ENCODE peak calls at places on chromosomes 3 and 15, in six cellular contexts. F is upper lobe of right lung, S is endothelial cell, X is A549, I is HL-60, Q is kidney. C is an unnamed sample.

GRCh38 chr15:72375501-72375845 is 341 bp downstream of the HEXA start:
- DNase-seq in F (no peak), S (no peak), X (no peak), I (no peak), Q (peak), C (no peak)

GRCh38 chr3:27960133-27960532 is 238.0 kb upstream of the EOMES start:
- DNase-seq in F (no peak), S (no peak), X (no peak), I (no peak), Q (no peak), C (no peak)

GRCh38 chr3:130354430-130354829 is 9.0 kb downstream of the COL6A5 start:
- DNase-seq in F (no peak), S (no peak), X (no peak), I (peak), Q (no peak), C (no peak)

GRCh38 chr3:58628823-58629562 is 37.6 kb downstream of the FAM3D start:
- DNase-seq in F (no peak), S (no peak), X (no peak), I (no peak), Q (no peak), C (no peak)

GRCh38 chr3:186277268-186277909 is 84.6 kb downstream of the DGKG start:
- DNase-seq in F (no peak), S (peak), X (peak), I (no peak), Q (no peak), C (no peak)

GRCh38 chr3:188052229-188052965 is 101.6 kb upstream of the LPP start:
- DNase-seq in F (peak), S (peak), X (no peak), I (no peak), Q (peak), C (no peak)

GRCh38 chr15:91891788-91892187 is 38.3 kb downstream of the SLCO3A1 start:
- DNase-seq in F (no peak), S (no peak), X (no peak), I (no peak), Q (no peak), C (no peak)

GRCh38 chr3:188037116-188037718 is 116.7 kb upstream of the LPP start:
- DNase-seq in F (no peak), S (peak), X (peak), I (no peak), Q (no peak), C (no peak)

GRCh38 chr3:45055411-45056143 is 29.5 kb downstream of the CLEC3B start:
- DNase-seq in F (no peak), S (peak), X (peak), I (no peak), Q (no peak), C (no peak)
- TF ChIP-seq CTCF in F (no peak), S (peak), X (peak), I (no peak), Q (no peak), C (peak)

DNA sequence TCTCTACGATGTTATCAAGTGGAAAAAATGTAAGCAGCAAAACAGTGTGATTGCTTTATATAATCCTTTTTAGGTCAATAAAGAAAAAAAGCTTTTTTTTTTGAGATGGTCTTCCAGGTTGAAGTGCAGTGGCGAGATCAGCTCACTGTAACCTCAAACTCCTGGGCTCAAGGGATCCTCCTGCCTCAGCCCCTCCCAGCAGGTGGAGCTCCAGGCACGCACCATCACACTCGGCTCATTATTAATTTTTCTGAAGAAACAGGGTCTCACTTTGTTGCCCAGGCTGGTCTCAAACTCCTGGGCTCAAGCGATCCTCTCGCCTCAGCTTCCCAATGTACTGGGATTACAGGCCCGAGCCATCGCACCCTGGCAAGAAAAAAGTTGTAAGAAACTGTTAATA is 17.3 kb downstream of the RNF168 start:
- DNase-seq in F (no peak), S (peak), X (no peak), I (no peak), Q (no peak), C (no peak)
- TF ChIP-seq CTCF in F (peak), S (no peak), X (peak), I (no peak), Q (no peak), C (peak)

GRCh38 chr3:100047455-100048141 is 66.7 kb downstream of the FILIP1L start:
- DNase-seq in F (no peak), S (no peak), X (peak), I (no peak), Q (no peak), C (no peak)

GRCh38 chr3:100048248-100048647 is 66.1 kb downstream of the FILIP1L start:
- DNase-seq in F (no peak), S (no peak), X (no peak), I (no peak), Q (no peak), C (no peak)

GRCh38 chr3:100044369-100044768 is 69.9 kb downstream of the FILIP1L start:
- DNase-seq in F (no peak), S (no peak), X (no peak), I (peak), Q (no peak), C (no peak)

GRCh38 chr3:100045696-100046095 is 68.6 kb downstream of the FILIP1L start:
- DNase-seq in F (peak), S (no peak), X (no peak), I (no peak), Q (peak), C (no peak)

DNA sequence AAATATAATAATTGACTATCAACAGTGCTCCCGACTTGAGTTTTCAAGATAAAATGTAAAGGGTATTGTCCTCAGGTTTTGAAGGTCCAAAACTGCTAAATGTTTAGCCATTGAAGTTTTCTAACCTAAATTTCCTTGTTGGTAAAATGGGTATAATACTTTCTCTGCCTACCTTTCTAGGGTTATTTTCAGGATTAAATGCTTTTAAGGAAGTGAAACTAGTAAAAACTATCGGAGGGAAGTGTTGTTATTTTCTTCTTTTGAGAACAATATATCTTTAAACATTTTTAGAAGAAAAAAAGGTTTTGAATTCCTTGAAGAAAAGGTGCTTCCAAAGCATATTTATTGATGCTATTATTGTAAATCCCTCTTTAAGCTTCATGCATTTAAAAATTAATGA is 67.3 kb downstream of the FILIP1L start:
- DNase-seq in F (no peak), S (no peak), X (no peak), I (no peak), Q (no peak), C (no peak)
- TF ChIP-seq CTCF in F (no peak), S (no peak), X (no peak), I (no peak), Q (no peak), C (no peak)

GRCh38 chr3:168860028-168860427 is 764.3 kb upstream of the GOLIM4 start:
- DNase-seq in F (no peak), S (no peak), X (no peak), I (no peak), Q (no peak), C (no peak)

GRCh38 chr3:168859143-168859542 is 763.4 kb upstream of the GOLIM4 start:
- DNase-seq in F (no peak), S (no peak), X (no peak), I (no peak), Q (no peak), C (no peak)

GRCh38 chr3:168860592-168860991 is 764.9 kb upstream of the GOLIM4 start:
- DNase-seq in F (no peak), S (no peak), X (no peak), I (no peak), Q (no peak), C (no peak)

GRCh38 chr3:168859574-168859973 is 763.9 kb upstream of the GOLIM4 start:
- DNase-seq in F (no peak), S (no peak), X (no peak), I (no peak), Q (no peak), C (no peak)

GRCh38 chr3:168858327-168858726 is 762.6 kb upstream of the GOLIM4 start:
- DNase-seq in F (no peak), S (no peak), X (no peak), I (peak), Q (no peak), C (no peak)
- TF ChIP-seq CTCF in F (no peak), S (no peak), X (no peak), I (no peak), Q (no peak), C (no peak)

DNA sequence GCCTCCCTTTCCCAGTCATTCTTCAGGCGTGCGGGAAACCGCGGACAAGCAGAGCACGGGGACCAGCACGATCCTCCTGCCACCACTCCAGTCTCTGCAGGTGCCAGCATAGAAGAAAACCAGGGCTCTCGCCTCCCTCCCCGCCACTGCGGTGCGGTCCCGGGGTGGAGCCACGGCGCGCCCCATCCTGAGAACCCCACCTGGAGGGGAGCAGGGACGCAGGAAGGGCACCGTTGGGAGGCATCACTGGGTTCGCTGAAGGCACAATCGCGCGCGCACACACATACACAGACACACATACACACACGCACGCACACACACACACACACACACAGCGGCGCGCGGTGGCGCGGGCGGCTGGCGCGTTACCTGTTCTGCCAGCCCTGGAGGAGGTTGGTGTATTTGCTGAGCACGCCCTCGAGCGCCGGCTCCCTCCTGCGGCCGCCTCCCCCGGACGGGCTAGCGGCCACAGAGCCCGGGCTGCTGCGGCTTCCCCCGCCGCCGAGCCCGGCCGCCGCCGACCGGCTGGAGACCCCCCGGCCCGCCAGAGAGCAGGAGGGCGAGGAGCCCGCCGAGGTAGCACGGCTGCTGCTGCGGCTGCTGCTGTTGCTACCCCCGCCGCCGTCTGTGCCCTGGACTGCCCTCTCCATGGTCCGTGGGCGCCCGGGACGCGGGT is 394 bp downstream of the OSBPL10 start:
- DNase-seq in F (peak), S (peak), X (peak), I (peak), Q (peak), C (no peak)
- TF ChIP-seq CTCF in F (no peak), S (no peak), X (peak), I (no peak), Q (no peak), C (peak)

GRCh38 chr3:99175276-99175801 is 273.8 kb upstream of the DCBLD2 start:
- DNase-seq in F (no peak), S (no peak), X (no peak), I (no peak), Q (no peak), C (no peak)

GRCh38 chr3:99176169-99176964 is 274.9 kb upstream of the DCBLD2 start:
- DNase-seq in F (no peak), S (no peak), X (no peak), I (no peak), Q (no peak), C (no peak)

GRCh38 chr3:99170867-99171517 is 269.5 kb upstream of the DCBLD2 start:
- DNase-seq in F (no peak), S (no peak), X (no peak), I (no peak), Q (peak), C (no peak)

GRCh38 chr3:99171815-99172214 is 270.3 kb upstream of the DCBLD2 start:
- DNase-seq in F (no peak), S (no peak), X (no peak), I (no peak), Q (no peak), C (no peak)

DNA sequence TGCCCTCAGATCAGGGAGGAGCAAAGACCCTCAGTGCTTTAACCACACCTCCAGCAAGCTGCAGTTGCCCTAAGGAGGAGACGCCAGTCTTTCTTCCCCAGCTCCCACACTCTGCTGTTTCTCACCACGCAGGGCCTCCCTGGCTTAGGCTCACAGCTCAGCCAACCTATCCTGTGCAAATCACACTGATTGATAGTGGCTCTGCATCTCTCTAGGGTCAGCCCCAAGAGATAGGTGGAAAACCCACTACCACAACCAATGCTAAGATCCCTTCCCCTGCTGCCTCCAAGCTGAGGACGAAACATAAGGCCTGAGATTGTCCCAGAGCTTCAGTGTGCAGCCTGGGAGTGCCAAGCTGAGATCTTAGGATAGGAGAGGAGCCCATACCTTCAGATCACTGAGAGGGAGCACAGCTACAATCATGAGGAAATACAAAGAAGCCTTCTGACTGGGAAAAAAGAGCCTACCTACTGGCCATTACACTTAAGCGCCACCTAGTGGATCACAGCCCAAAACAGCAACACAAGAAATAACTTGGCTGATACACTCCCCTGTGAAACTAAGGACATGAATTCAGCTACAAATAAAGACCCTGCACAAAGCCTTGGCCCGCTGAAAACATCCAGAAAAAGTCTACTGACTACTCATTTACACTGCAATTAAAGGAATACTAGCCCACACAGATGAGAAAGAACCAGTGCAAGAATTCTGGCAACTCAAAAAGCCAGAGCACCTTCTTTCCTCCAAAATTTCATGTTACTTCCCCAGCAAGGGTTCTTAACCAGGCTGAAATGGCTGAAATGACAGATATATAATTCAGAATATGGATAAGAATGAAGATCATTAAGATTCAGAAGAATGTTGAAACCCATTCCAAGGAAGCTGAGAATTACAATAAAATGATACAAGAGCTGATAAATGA is 271.5 kb upstream of the DCBLD2 start:
- DNase-seq in F (peak), S (peak), X (peak), I (peak), Q (peak), C (no peak)
- TF ChIP-seq CTCF in F (peak), S (peak), X (peak), I (peak), Q (peak), C (peak)

C was measured in chondrocyte.